ENCODE peak calls at places on chromosomes 3 and 15, in nine cellular contexts. V is cardiac fibroblast; F is GM06990; E is HFFc6; Q is colonic mucosa; J is amniotic stem cell; L is neuronal stem cell; C is stimulated activated CD8-positive, alpha-beta memory T cell treated with anti-CD3 and anti-CD28 coated beads, Interleukin-12 subunit alpha, Interleukin-12 subunit beta, amount 100 ng/mL, for 1 hour; R is A549. I is an unnamed sample.

GRCh38 chr3:130601662-130602061 is 84.7 kb downstream of the COL6A6 start:
- DNase-seq in V (no peak), F (no peak), E (no peak), Q (no peak), J (peak), L (no peak), C (no peak), R (no peak), I (no peak)

GRCh38 chr3:45021936-45022335 is 4.2 kb upstream of the CLEC3B start:
- DNase-seq in V (peak), F (no peak), E (no peak), Q (no peak), J (no peak), L (no peak), C (no peak), R (no peak), I (no peak)

GRCh38 chr3:183698318-183698731 is 728 bp downstream of the YEATS2 start:
- DNase-seq in V (peak), F (no peak), E (peak), Q (peak), J (no peak), L (peak), C (no peak), R (peak), I (peak)

GRCh38 chr15:94287794-94288246 is 56.5 kb downstream of the MCTP2 start:
- DNase-seq in V (no peak), F (peak), E (no peak), Q (peak), J (no peak), L (no peak), C (no peak), R (no peak), I (no peak)

GRCh38 chr3:164514576-164514975 is 563.7 kb downstream of the SI start:
- DNase-seq in V (no peak), F (no peak), E (no peak), Q (no peak), J (no peak), L (no peak), C (no peak), R (no peak), I (no peak)

GRCh38 chr3:100089802-100090668 is 24.3 kb downstream of the FILIP1L start:
- DNase-seq in V (peak), F (no peak), E (peak), Q (no peak), J (peak), L (no peak), C (no peak), R (peak), I (no peak)

GRCh38 chr3:138328341-138328740 is 1.3 kb downstream of the NME9 start:
- DNase-seq in V (peak), F (no peak), E (peak), Q (no peak), J (no peak), L (no peak), C (no peak), R (no peak), I (no peak)

GRCh38 chr15:29268706-29269484 is 727 bp downstream of the NSMCE3 start:
- DNase-seq in V (peak), F (no peak), E (no peak), Q (peak), J (peak), L (peak), C (peak), R (peak), I (peak)

GRCh38 chr3:11477286-11477935 is 166.3 kb downstream of the VGLL4 start:
- DNase-seq in V (peak), F (no peak), E (peak), Q (no peak), J (peak), L (no peak), C (no peak), R (no peak), I (peak)

GRCh38 chr15:91224750-91225380 is 124.8 kb downstream of the SV2B start:
- DNase-seq in V (peak), F (no peak), E (no peak), Q (peak), J (no peak), L (peak), C (no peak), R (peak), I (no peak)

GRCh38 chr15:41022487-41023090 is 69.3 kb downstream of the CHAC1 start:
- DNase-seq in V (peak), F (peak), E (peak), Q (peak), J (peak), L (peak), C (no peak), R (peak), I (peak)

GRCh38 chr3:5226783-5227182 is 39.3 kb downstream of the EDEM1 start:
- DNase-seq in V (peak), F (peak), E (peak), Q (no peak), J (no peak), L (no peak), C (no peak), R (no peak), I (no peak)

GRCh38 chr3:43855674-43856299 is 165.0 kb downstream of the ABHD5 start:
- DNase-seq in V (peak), F (peak), E (peak), Q (peak), J (peak), L (peak), C (no peak), R (peak), I (peak)

GRCh38 chr3:54713455-54713854 is 214.4 kb downstream of the LRTM1 start:
- DNase-seq in V (no peak), F (no peak), E (no peak), Q (no peak), J (no peak), L (no peak), C (no peak), R (no peak), I (no peak)

GRCh38 chr3:114274929-114275328 is 18.9 kb upstream of the TIGIT start:
- DNase-seq in V (peak), F (no peak), E (peak), Q (no peak), J (no peak), L (no peak), C (no peak), R (no peak), I (no peak)

GRCh38 chr3:198093082-198093679 is 133.2 kb downstream of the LMLN start:
- DNase-seq in V (no peak), F (no peak), E (no peak), Q (no peak), J (no peak), L (no peak), C (no peak), R (no peak), I (no peak)

GRCh38 chr15:64164436-64164835 is 1.6 kb upstream of the PPIB start:
- DNase-seq in V (no peak), F (no peak), E (no peak), Q (no peak), J (no peak), L (no peak), C (no peak), R (no peak), I (no peak)

GRCh38 chr15:79743032-79743431 is 153.8 kb downstream of the MTHFS start:
- DNase-seq in V (peak), F (no peak), E (no peak), Q (no peak), J (no peak), L (no peak), C (no peak), R (no peak), I (no peak)

GRCh38 chr3:101102678-101103296 is 109.6 kb upstream of the ABI3BP start:
- DNase-seq in V (no peak), F (no peak), E (no peak), Q (no peak), J (no peak), L (no peak), C (no peak), R (no peak), I (no peak)

GRCh38 chr15:71252036-71252898 is 137.0 kb downstream of the THSD4 start:
- DNase-seq in V (peak), F (no peak), E (peak), Q (no peak), J (peak), L (no peak), C (no peak), R (peak), I (no peak)

GRCh38 chr3:157836022-157836421 is 270.2 kb downstream of the SHOX2 start:
- DNase-seq in V (peak), F (no peak), E (no peak), Q (no peak), J (no peak), L (no peak), C (no peak), R (no peak), I (no peak)

I was measured in mucosa of gallbladder.